ENCODE peak calls at places on chromosomes 12 and 14, in four cellular contexts. M is neuronal stem cell, P is HepG2, N is heart left ventricle. J is an unnamed sample.

GRCh38 chr12:114165921-114166320 is 199.8 kb upstream of the RBM19 start:
- DNase-seq in P (no peak), M (no peak), N (no peak), J (no peak)

GRCh38 chr12:100959481-100959880 is 164.9 kb downstream of the ANO4 start:
- DNase-seq in M (no peak), P (no peak), N (no peak), J (no peak)

GRCh38 chr14:76450476-76450875 is 74.5 kb downstream of the ESRRB start:
- DNase-seq in P (no peak), N (no peak), M (no peak), J (no peak)

GRCh38 chr12:131774576-131774975 is 53.6 kb upstream of the MMP17 start:
- DNase-seq in P (no peak), M (no peak), N (no peak), J (no peak)

GRCh38 chr12:51631591-51631990 is 40.6 kb downstream of the SCN8A start:
- DNase-seq in N (no peak), P (no peak), M (no peak), J (no peak)

GRCh38 chr14:66000771-66001170 is 485.4 kb upstream of the CCDC196 start:
- DNase-seq in P (no peak), M (no peak), N (no peak), J (no peak)

GRCh38 chr12:59929091-59929490 is 333.3 kb downstream of the SLC16A7 start:
- DNase-seq in N (no peak), M (no peak), P (no peak), J (no peak)

GRCh38 chr12:43957732-43958131 is 121.9 kb downstream of the TMEM117 start:
- DNase-seq in M (peak; percentile 49), P (peak; percentile 49), N (no peak), J (no peak)

GRCh38 chr12:113933201-113933786 is 32.8 kb downstream of the RBM19 start:
- DNase-seq in N (peak; percentile 38), P (no peak), M (peak; percentile 48), J (no peak)

GRCh38 chr14:72892879-72893635 is 844 bp downstream of the DPF3 start:
- DNase-seq in N (peak; percentile 49), P (no peak), M (no peak), J (no peak)

GRCh38 chr14:105023791-105024480 is 3.1 kb upstream of the CDCA4 start:
- DNase-seq in N (no peak), M (no peak), P (no peak), J (no peak)

GRCh38 chr12:64583395-64584172 is 26.7 kb upstream of the RASSF3 start:
- DNase-seq in N (no peak), M (no peak), P (no peak), J (no peak)

GRCh38 chr14:100096656-100097055 is 31.4 kb downstream of the EVL start:
- DNase-seq in N (no peak), P (no peak), M (no peak), J (no peak)

GRCh38 chr14:102187044-102187443 is 47.3 kb downstream of the WDR20 start:
- DNase-seq in M (no peak), N (no peak), P (no peak), J (no peak)

GRCh38 chr14:93115920-93116675 is at the start of gene ITPK1:
- DNase-seq in P (peak; percentile 24), M (peak; percentile 74), N (peak; percentile 68), J (peak; percentile 42)

GRCh38 chr12:101086490-101086889 is 123.5 kb downstream of the SLC5A8 start:
- DNase-seq in N (no peak), M (no peak), P (no peak), J (no peak)

GRCh38 chr14:104359969-104360442 is 219.6 kb upstream of the C14orf180 start:
- DNase-seq in M (no peak), N (no peak), P (no peak), J (no peak)

GRCh38 chr12:53750812-53751335 is 905 bp downstream of the CISTR start:
- DNase-seq in M (no peak), P (no peak), N (peak; percentile 52), J (peak; percentile 35)

GRCh38 chr14:81269100-81269978 is 48.6 kb upstream of the GTF2A1 start:
- DNase-seq in M (peak; percentile 53), P (peak; percentile 70), N (no peak), J (peak; percentile 48)

GRCh38 chr14:75877292-75877691 is 104.5 kb downstream of the TGFB3 start:
- DNase-seq in P (no peak), N (peak; percentile 46), M (no peak), J (no peak)

GRCh38 chr14:56150018-56150417 is 31.8 kb downstream of the PELI2 start:
- DNase-seq in N (no peak), M (no peak), P (no peak), J (no peak)

GRCh38 chr14:31965735-31966598 is 111.1 kb upstream of the ARHGAP5 start:
- DNase-seq in M (no peak), P (peak; percentile 96), N (no peak), J (no peak)

GRCh38 chr12:104627231-104627974 is 170.7 kb downstream of the CHST11 start:
- DNase-seq in P (no peak), M (no peak), N (no peak), J (no peak)

GRCh38 chr12:122834229-122834920 is 882 bp upstream of the HIP1R start:
- DNase-seq in P (peak; percentile 58), M (peak; percentile 88), N (peak; percentile 54), J (peak; percentile 48)

GRCh38 chr14:50853891-50854290 is 18.0 kb upstream of the ABHD12B start:
- DNase-seq in N (no peak), M (no peak), P (no peak), J (no peak)

GRCh38 chr14:22598896-22599244 is 770 bp downstream of the ABHD4 start:
- DNase-seq in N (no peak), M (no peak), P (peak; percentile 82), J (no peak)

GRCh38 chr14:106579084-106579483 is 1052.7 kb downstream of the TMEM121 start:
- DNase-seq in M (no peak), N (no peak), P (no peak), J (no peak)
- H3K9me3 ChIP-seq in M (peaks cover 43% of the 10 kb centered on the region), N (no peaks in the 10 kb centered on the region), P (no peaks in the 10 kb centered on the region), J (no peaks in the 10 kb centered on the region)

GRCh38 chr12:66297080-66297479 is 5.2 kb upstream of the HELB start:
- DNase-seq in N (no peak), P (no peak), M (no peak), J (no peak)
- H3K27me3 ChIP-seq in N (no peaks in the 10 kb centered on the region), P (no peaks in the 10 kb centered on the region), M (no peaks in the 10 kb centered on the region), J (peaks cover 7% of the 10 kb centered on the region)

GRCh38 chr14:91545946-91546716 is 36.0 kb upstream of the PPP4R3A start:
- DNase-seq in P (no peak), N (no peak), M (peak; percentile 33), J (no peak)
- H3K4me3 ChIP-seq in P (no peak overlapping the region), N (no peak overlapping the region), M (no peak overlapping the region), J (no peak overlapping the region)

GRCh38 chr12:132951649-132952048 is 4.5 kb downstream of the ZNF605 start:
- DNase-seq in N (no peak), P (no peak), M (no peak), J (no peak)
- H3K9me3 ChIP-seq in N (peaks cover 51% of the 10 kb centered on the region), P (peaks cover 73% of the 10 kb centered on the region), M (peaks cover 47% of the 10 kb centered on the region), J (peaks cover 44% of the 10 kb centered on the region)